ENCODE peak calls at places on chromosomes 7 and 10, in nine cellular contexts. A, O, E, Y, H, B, R, G and I are unnamed samples.

GRCh38 chr7:80199072-80199471 is 64.4 kb downstream of the GNAI1 start:
- DNase-seq in A (no peak), O (no peak), E (no peak), Y (no peak), H (no peak), B (no peak), R (no peak), G (no peak), I (no peak)

GRCh38 chr10:24894309-24894708 is 58.1 kb downstream of the PRTFDC1 start:
- DNase-seq in A (no peak), O (peak; percentile 60), E (no peak), Y (peak; percentile 59), H (no peak), B (peak; percentile 14), R (no peak), G (peak; percentile 97), I (no peak)

GRCh38 chr10:12907651-12908050 is 93.9 kb downstream of the CCDC3 start:
- DNase-seq in A (no peak), O (no peak), E (no peak), Y (no peak), H (no peak), B (no peak), R (no peak), G (peak; percentile 74), I (no peak)

GRCh38 chr10:61781969-61782403 is 119.3 kb downstream of the CABCOCO1 start:
- DNase-seq in A (no peak), O (no peak), E (no peak), Y (no peak), H (no peak), B (peak; percentile 31), R (no peak), G (peak; percentile 11), I (no peak)

GRCh38 chr7:69564454-69565417 is 33.5 kb upstream of the AUTS2 start:
- DNase-seq in A (no peak), O (peak; percentile 81), E (no peak), Y (no peak), H (peak; percentile 63), B (no peak), R (peak; percentile 21), G (no peak), I (no peak)

GRCh38 chr7:96287168-96287567 is 34.7 kb downstream of the SLC25A13 start:
- DNase-seq in A (no peak), O (no peak), E (no peak), Y (no peak), H (no peak), B (no peak), R (no peak), G (no peak), I (no peak)

GRCh38 chr10:387949-388660 is 252.8 kb downstream of the ZMYND11 start:
- DNase-seq in A (no peak), O (no peak), E (no peak), Y (no peak), H (no peak), B (no peak), R (no peak), G (no peak), I (peak; percentile 38)

GRCh38 chr7:76396039-76396732 is 13.3 kb downstream of the SSC4D start:
- DNase-seq in A (no peak), O (no peak), E (no peak), Y (no peak), H (no peak), B (no peak), R (peak; percentile 41), G (no peak), I (no peak)

GRCh38 chr10:73868655-73869195 is 5.6 kb downstream of the CAMK2G start:
- DNase-seq in A (no peak), O (no peak), E (no peak), Y (no peak), H (no peak), B (no peak), R (no peak), G (no peak), I (no peak)

GRCh38 chr7:46003896-46004875 is 83.1 kb upstream of the IGFBP3 start:
- DNase-seq in A (no peak), O (peak; percentile 79), E (no peak), Y (peak; percentile 56), H (no peak), B (peak; percentile 76), R (no peak), G (peak; percentile 97), I (no peak)

GRCh38 chr7:10974717-10975032 is 1.0 kb downstream of the PHF14 start:
- DNase-seq in A (no peak), O (no peak), E (no peak), Y (no peak), H (no peak), B (no peak), R (no peak), G (no peak), I (no peak)

GRCh38 chr7:74581916-74582440 is 75.5 kb upstream of the GTF2I start:
- DNase-seq in A (no peak), O (no peak), E (no peak), Y (no peak), H (no peak), B (peak; percentile 42), R (no peak), G (no peak), I (no peak)

GRCh38 chr7:126605553-126605952 is 647.2 kb downstream of the GRM8 start:
- DNase-seq in A (no peak), O (no peak), E (no peak), Y (no peak), H (no peak), B (no peak), R (no peak), G (no peak), I (no peak)

GRCh38 chr10:58518775-58519174 is 6.1 kb downstream of the BICC1 start:
- DNase-seq in A (no peak), O (no peak), E (no peak), Y (no peak), H (no peak), B (peak; percentile 63), R (no peak), G (peak; percentile 31), I (no peak)

GRCh38 chr7:130009848-130010688 is 41.1 kb downstream of the ZC3HC1 start:
- DNase-seq in A (no peak), O (peak; percentile 88), E (peak; percentile 72), Y (peak; percentile 64), H (no peak), B (peak; percentile 57), R (peak; percentile 24), G (peak; percentile 89), I (peak; percentile 31)

DNA sequence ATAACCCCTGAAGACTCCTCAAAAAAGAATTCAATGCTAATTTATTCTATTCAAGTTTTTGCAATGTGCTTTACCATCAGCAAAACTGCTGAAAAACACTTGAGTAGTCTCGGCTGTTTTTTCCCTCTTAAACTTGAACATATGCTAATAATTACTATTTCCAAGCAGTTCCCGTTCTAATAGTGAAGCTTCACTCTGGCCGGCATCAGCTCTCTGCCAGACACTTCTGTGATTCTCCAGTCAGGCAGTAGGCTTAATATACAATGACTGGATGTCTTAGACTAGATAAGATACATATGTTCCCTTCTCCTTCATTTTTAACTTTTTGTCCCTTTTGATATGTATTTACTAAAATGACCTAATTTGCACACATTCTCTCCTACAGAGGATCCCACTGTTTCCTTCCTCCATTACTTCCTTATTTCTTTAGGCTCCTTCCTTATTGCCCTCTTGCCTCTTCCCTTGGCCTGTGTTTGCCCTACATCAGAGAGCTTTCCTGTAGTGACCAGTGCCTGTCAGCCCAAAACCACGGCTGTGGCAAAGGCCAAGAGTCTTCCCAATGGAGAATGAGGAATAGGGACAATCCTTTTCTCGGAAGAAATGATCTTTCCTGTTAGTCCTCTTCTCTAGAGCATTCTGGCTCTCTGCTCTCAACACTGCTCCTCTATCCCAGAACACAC is 23.5 kb downstream of the HEPACAM2 start:
- DNase-seq in A (no peak), O (no peak), E (no peak), Y (no peak), H (no peak), B (no peak), R (no peak), G (no peak), I (peak; percentile 25)
- TF ChIP-seq CTCF in A (no peak), O (no peak), E (no peak), Y (no peak), H (no peak), B (no peak), R (no peak), G (no peak), I (no peak)

GRCh38 chr7:50774299-50774698 is 8.4 kb downstream of the GRB10 start:
- DNase-seq in A (no peak), O (no peak), E (no peak), Y (no peak), H (no peak), B (no peak), R (no peak), G (no peak), I (no peak)
- TF ChIP-seq CTCF in A (no peak), O (no peak), E (no peak), Y (no peak), H (no peak), B (no peak), R (no peak), G (no peak), I (no peak)

DNA sequence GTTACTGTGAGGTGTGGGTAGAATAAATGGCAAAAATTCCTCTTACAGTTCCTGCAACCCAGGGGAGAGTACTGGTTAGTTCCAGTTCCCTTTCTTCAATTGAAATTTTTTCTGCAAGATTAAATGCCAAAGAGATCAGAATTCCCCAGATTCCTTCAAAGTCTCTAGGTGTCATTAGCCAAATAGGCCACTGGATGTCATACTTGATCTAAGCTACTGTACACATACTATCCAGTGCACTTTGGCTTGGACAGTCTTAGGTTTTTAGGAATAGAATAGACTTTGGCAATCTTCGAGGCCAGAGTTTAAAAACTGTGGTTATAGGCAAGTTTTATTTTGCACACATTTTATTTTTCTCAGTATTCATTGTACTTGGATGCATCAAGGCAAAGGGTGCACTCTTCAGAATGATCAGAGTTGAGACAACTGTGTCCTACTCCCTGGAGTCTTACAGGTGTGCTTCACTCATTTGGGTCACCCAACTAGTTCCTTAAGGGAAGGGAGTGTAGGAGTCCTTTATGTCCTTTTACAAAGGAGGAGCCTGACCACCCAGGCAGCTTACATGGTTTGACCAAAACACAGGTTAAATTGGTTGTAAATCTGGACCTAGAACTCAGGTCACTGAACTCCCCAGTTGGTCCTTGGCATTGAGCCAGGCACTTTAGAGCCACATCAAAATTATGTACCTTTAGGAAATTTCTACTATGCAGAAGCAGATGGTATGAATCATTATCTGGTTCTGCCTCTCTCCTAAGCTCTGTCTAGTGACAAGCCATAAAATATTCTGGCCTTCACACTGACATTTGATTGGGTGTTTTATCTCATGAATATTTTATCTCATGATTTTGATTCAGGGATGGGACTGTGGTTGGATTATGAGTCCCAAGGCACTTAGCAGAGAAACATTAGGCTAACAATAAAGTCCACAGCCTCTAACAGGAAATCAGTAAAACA is 49.5 kb downstream of the ASAH2B start:
- DNase-seq in A (no peak), O (peak; percentile 68), E (no peak), Y (peak; percentile 29), H (peak; percentile 18), B (peak; percentile 11), R (no peak), G (peak; percentile 42), I (no peak)
- TF ChIP-seq CTCF in A (no peak), O (peak; percentile 80), E (no peak), Y (peak; percentile 59), H (peak; percentile 68), B (peak; percentile 52), R (no peak), G (peak; percentile 52), I (peak; percentile 7)

DNA sequence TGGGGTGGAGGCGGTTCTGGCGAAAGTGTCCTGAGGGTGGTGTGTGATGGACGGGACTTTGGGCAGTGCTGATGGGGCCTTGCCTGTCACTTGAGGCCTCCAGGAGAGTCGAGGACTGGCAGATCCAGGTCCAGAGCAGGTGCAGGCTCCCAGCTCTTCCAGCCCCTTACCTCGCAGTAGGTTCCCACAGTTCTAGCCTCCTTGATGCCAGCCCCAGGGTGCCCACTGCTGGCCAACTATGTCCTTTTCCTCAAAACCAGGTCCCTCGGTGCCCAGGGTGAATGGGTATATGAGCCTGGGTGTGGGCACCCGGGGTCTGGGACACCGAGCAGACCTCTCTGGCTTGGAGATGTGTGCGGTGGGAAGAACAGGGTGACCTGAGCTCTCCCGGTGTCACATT is 8.3 kb downstream of the FAM20C start:
- DNase-seq in A (no peak), O (no peak), E (no peak), Y (no peak), H (no peak), B (no peak), R (no peak), G (no peak), I (no peak)
- TF ChIP-seq CTCF in A (no peak), O (no peak), E (no peak), Y (no peak), H (peak; percentile 5), B (peak; percentile 31), R (no peak), G (no peak), I (no peak)